ENCODE peak calls at places on chromosome 17, in four cellular contexts. D, B, U and F are unnamed samples. For H3K4me1, the result is how much of the 10 kb centered on the place peaks cover.

GRCh38 chr17:42049834-42050359 is 504 bp downstream of the C17orf113 start:
- DNase-seq in B (no peak), U (peak), D (no peak), F (no peak)

GRCh38 chr17:78111727-78112507 is 16.6 kb downstream of the TMC6 start:
- DNase-seq in D (no peak), U (no peak), B (no peak), F (no peak)

GRCh38 chr17:75110307-75110937 is 653 bp downstream of the ARMC7 start:
- DNase-seq in B (no peak), D (peak), U (peak), F (peak)

GRCh38 chr17:60491771-60492170 is 34.3 kb downstream of the APPBP2 start:
- DNase-seq in B (no peak), D (peak), U (no peak), F (peak)

GRCh38 chr17:15233022-15233805 is 31.9 kb downstream of the PMP22 start:
- DNase-seq in B (peak), U (no peak), D (peak), F (peak)

GRCh38 chr17:32626371-32626770 is 139.6 kb downstream of the CDK5R1 start:
- DNase-seq in B (no peak), U (no peak), D (no peak), F (no peak)

GRCh38 chr17:77677210-77677609 is 281.3 kb upstream of the TNRC6C start:
- DNase-seq in U (no peak), B (no peak), D (no peak), F (no peak)

GRCh38 chr17:38403491-38403890 is 24.8 kb upstream of the ARHGAP23 start:
- DNase-seq in B (no peak), U (no peak), D (peak), F (peak)

GRCh38 chr17:8485491-8485890 is 49.8 kb downstream of the NDEL1 start:
- DNase-seq in D (no peak), U (no peak), B (no peak), F (no peak)

GRCh38 chr17:75067856-75068255 is 19.9 kb upstream of the SLC16A5 start:
- DNase-seq in D (no peak), B (no peak), U (no peak), F (no peak)

GRCh38 chr17:53837131-53837530 is 14.4 kb downstream of the KIF2B start:
- DNase-seq in B (no peak), D (no peak), U (no peak), F (no peak)

GRCh38 chr17:9334536-9335446 is 240.8 kb downstream of the STX8 start:
- DNase-seq in U (no peak), D (no peak), B (no peak), F (peak)

GRCh38 chr17:19347323-19348080 is 15.0 kb downstream of the B9D1 start:
- DNase-seq in B (no peak), D (no peak), U (no peak), F (peak)

GRCh38 chr17:42774066-42774750 is 959 bp downstream of the VPS25 start:
- DNase-seq in U (no peak), D (peak), B (peak), F (no peak)

GRCh38 chr17:72411124-72411563 is 290.3 kb downstream of the SOX9 start:
- DNase-seq in B (no peak), U (no peak), D (no peak), F (no peak)

GRCh38 chr17:52027620-52028019 is 130.9 kb downstream of the CA10 start:
- DNase-seq in B (no peak), D (no peak), U (no peak), F (no peak)

GRCh38 chr17:39923836-39924690 is 3.3 kb downstream of the ORMDL3 start:
- DNase-seq in B (peak), U (no peak), D (peak), F (peak)

GRCh38 chr17:20063665-20064648 is 54.8 kb downstream of the SPECC1 start:
- DNase-seq in U (peak), B (no peak), D (no peak), F (no peak)

GRCh38 chr17:8835631-8836364 is 31.7 kb downstream of the PIK3R6 start:
- DNase-seq in B (no peak), U (peak), D (no peak), F (peak)

GRCh38 chr17:69275751-69276150 is 47.1 kb upstream of the ABCA10 start:
- DNase-seq in B (no peak), U (no peak), D (no peak), F (no peak)

GRCh38 chr17:39527220-39527813 is 66.0 kb downstream of the CDK12 start:
- DNase-seq in B (peak), D (peak), U (no peak), F (peak)

GRCh38 chr17:40895106-40895730 is 10.2 kb upstream of the KRT20 start:
- DNase-seq in U (no peak), B (no peak), D (no peak), F (no peak)

GRCh38 chr17:57868775-57869598 is 19.1 kb upstream of the MRPS23 start:
- DNase-seq in U (no peak), B (no peak), D (no peak), F (no peak)

GRCh38 chr17:13104576-13104975 is 86.7 kb upstream of the ELAC2 start:
- DNase-seq in D (no peak), B (no peak), U (no peak), F (no peak)

GRCh38 chr17:70906808-70907207 is 737.5 kb downstream of the KCNJ2 start:
- DNase-seq in D (peak), B (no peak), U (no peak), F (no peak)

GRCh38 chr17:30336369-30337171 is 2.7 kb upstream of the TMIGD1 start:
- DNase-seq in D (peak), B (peak), U (peak), F (peak)

GRCh38 chr17:69539781-69540319 is 125.4 kb downstream of the MAP2K6 start:
- DNase-seq in D (no peak), U (peak), B (no peak), F (no peak)

GRCh38 chr17:51598824-51599223 is 338.5 kb downstream of the UTP18 start:
- DNase-seq in D (peak), B (no peak), U (no peak), F (peak)

GRCh38 chr17:16954541-16954940 is 17.4 kb downstream of the TNFRSF13B start:
- DNase-seq in B (no peak), U (no peak), D (no peak), F (peak)

GRCh38 chr17:75340636-75341035 is 51.4 kb upstream of the SLC25A19 start:
- DNase-seq in B (no peak), U (no peak), D (no peak), F (no peak)

GRCh38 chr17:4728124-4728523 is 3.1 kb upstream of the MED11 start:
- DNase-seq in B (no peak), D (no peak), U (no peak), F (no peak)

GRCh38 chr17:40021471-40021961 is 6.3 kb downstream of the CSF3 start:
- DNase-seq in U (no peak), D (no peak), B (no peak), F (no peak)

GRCh38 chr17:61490540-61490975 is 38.3 kb downstream of the TBX4 start:
- DNase-seq in U (no peak), D (no peak), B (no peak), F (no peak)

GRCh38 chr17:37489197-37490001 is at the start of gene DUSP14:
- DNase-seq in B (peak), U (peak), D (peak), F (peak)

GRCh38 chr17:16002708-16003265 is 3.2 kb downstream of the TTC19 start:
- DNase-seq in D (no peak), U (no peak), B (no peak), F (no peak)

GRCh38 chr17:39818282-39819000 is 45.7 kb downstream of the IKZF3 start:
- DNase-seq in B (no peak), D (peak), U (no peak), F (no peak)

GRCh38 chr17:43360376-43360738 is 38.4 kb upstream of the ARL4D start:
- DNase-seq in D (no peak), U (peak), B (peak), F (no peak)

DNA sequence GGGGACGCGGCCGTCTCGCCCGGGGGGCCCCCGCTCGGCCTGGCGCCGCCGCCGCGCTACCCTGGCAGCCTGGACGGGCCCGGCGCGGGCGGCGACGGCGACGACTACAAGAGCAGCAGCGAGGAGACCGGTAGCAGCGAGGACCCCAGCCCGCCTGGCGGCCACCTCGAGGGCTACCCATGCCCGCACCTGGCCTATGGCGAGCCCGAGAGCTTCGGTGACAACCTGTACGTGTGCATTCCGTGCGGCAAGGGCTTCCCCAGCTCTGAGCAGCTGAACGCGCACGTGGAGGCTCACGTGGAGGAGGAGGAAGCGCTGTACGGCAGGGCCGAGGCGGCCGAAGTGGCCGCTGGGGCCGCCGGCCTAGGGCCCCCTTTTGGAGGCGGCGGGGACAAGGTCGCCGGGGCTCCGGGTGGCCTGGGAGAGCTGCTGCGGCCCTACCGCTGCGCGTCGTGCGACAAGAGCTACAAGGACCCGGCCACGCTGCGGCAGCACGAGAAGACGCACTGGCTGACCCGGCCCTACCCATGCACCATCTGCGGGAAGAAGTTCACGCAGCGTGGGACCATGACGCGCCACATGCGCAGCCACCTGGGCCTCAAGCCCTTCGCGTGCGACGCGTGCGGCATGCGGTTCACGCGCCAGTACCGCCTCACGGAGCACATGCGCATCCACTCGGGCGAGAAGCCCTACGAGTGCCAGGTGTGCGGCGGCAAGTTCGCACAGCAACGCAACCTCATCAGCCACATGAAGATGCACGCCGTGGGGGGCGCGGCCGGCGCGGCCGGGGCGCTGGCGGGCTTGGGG is 3.0 kb downstream of the HIC1 start:
- DNase-seq in U (no peak), D (peak), B (no peak), F (peak)
- H3K4me1 ChIP-seq in U (under half), D (under half), B (under half), F (under half)

GRCh38 chr17:82157046-82158035 is 55.3 kb downstream of the CCDC57 start:
- DNase-seq in B (no peak), D (no peak), U (no peak), F (peak)
- H3K9ac ChIP-seq in B (no peak), D (no peak), U (no peak), F (no peak)

DNA sequence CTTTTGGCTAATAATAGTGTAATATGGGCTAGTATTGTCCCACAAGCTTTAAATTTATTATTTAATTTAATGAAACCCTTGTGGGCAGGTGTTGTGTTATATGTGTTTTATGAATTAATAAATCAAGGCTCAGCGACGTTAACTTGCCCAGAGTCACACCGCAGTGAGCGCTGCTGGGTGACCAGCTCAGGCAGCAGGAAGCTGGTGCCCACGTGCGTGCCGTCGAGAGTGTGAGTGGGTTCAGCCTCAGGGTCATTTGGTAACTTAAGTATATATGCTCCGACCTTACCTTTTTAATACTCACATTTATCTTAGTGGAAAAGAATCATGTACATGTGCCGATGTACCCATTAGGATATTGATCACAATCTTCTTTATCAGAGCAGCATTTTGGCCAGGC is 137.4 kb upstream of the CHMP6 start:
- DNase-seq in U (no peak), B (no peak), D (no peak), F (no peak)
- H3K4me1 ChIP-seq in U (under half), B (under half), D (under half), F (under half)

DNA sequence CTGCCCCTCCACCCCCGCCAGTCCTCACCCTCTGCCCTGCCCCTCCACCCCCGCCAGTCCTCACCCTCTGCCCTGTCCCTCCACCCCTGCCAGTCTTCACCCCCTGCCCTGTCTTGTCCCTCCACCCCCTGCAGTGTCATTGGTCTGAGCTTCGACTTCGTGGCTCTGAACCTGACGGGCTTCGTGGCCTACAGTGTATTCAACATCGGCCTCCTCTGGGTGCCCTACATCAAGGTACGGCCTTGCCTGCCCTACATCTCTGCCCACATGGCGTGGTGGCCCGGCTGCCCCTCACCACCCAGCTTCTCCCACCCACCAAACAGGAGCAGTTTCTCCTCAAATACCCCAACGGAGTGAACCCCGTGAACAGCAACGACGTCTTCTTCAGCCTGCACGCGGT is 12.0 kb downstream of the TAX1BP3 start:
- DNase-seq in D (no peak), B (no peak), U (no peak), F (no peak)
- H3K9ac ChIP-seq in D (no peak), B (no peak), U (no peak), F (no peak)

GRCh38 chr17:27379863-27380533 is 76.2 kb upstream of the KSR1 start:
- DNase-seq in U (peak), B (no peak), D (no peak), F (peak)

GRCh38 chr17:27382025-27382424 is 74.2 kb upstream of the KSR1 start:
- DNase-seq in U (no peak), B (no peak), D (no peak), F (peak)

GRCh38 chr17:27378482-27379200 is 77.6 kb upstream of the KSR1 start:
- DNase-seq in D (no peak), U (no peak), B (no peak), F (peak)

GRCh38 chr17:27380551-27380950 is 75.7 kb upstream of the KSR1 start:
- DNase-seq in U (no peak), D (no peak), B (no peak), F (no peak)

GRCh38 chr17:27381007-27381501 is 75.2 kb upstream of the KSR1 start:
- DNase-seq in U (peak), D (peak), B (peak), F (peak)
- H3K4me1 ChIP-seq in U (under half), D (under half), B (under half), F (under half)

GRCh38 chr17:73988110-73988509 is 215.4 kb upstream of the RPL38 start:
- DNase-seq in B (no peak), D (no peak), U (no peak), F (no peak)
- H3K9ac ChIP-seq in B (no peak), D (no peak), U (no peak), F (no peak)

GRCh38 chr17:76384222-76384986 is at the start of gene SPHK1:
- DNase-seq in B (peak), D (peak), U (peak), F (peak)

GRCh38 chr17:76381633-76382304 is 2.6 kb upstream of the SPHK1 start:
- DNase-seq in U (no peak), D (peak), B (no peak), F (peak)

GRCh38 chr17:76382803-76383644 is 1.4 kb upstream of the SPHK1 start:
- DNase-seq in B (peak), D (peak), U (peak), F (peak)

GRCh38 chr17:76383645-76384221 is 676 bp upstream of the SPHK1 start:
- DNase-seq in D (peak), U (peak), B (peak), F (peak)

DNA sequence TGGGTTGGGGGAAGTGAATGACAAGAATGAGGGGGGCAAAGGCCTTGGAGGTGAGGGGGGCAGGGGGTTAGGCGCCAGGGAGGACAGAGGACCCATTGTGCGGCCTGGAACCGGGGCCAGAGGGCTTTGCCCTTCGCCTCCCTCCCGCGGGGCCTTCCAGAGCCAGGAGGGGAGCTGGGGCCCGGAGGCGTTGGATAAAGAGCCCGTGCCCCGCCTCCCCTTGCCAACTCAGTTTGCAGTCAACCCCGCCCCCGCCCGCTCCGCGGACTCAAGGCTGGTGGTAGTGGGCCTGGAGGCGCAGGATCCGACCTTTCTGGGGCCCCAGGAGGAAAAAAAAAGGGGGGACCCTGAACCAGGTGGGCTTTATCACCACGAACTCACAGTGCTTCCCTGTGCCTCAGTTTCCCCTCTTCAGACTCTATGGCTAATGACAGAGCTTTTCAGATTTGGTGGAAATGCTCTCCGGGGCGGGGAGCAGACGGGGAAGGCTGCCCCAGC is 2.1 kb upstream of the SPHK1 start:
- DNase-seq in B (peak), D (peak), U (no peak), F (peak)
- H3K4me1 ChIP-seq in B (half or more), D (under half), U (under half), F (under half)